ENCODE peak calls at places on chromosomes 3 and 15, in eight cellular contexts. P is fibroblast of lung, T is neural progenitor cell, N is astrocyte of the spinal cord, R is uterus, B is aorta, U is thoracic aorta, K is choroid plexus epithelial cell. W is an unnamed sample.

GRCh38 chr15:72285927-72286516 is 13.7 kb upstream of the PARP6 start:
- DNase-seq in N (peak; percentile 18), U (no peak), B (peak; percentile 54), R (no peak), T (peak; percentile 69), P (peak; percentile 34), K (peak; percentile 44), W (peak; percentile 70)

GRCh38 chr15:80557441-80558234 is 137.5 kb upstream of the ABHD17C start:
- DNase-seq in P (no peak), U (no peak), R (no peak), T (no peak), B (no peak), N (no peak), K (no peak), W (no peak)

GRCh38 chr3:66037330-66037985 is 1.3 kb downstream of the MAGI1 start:
- DNase-seq in N (peak; percentile 38), T (peak; percentile 74), B (peak; percentile 58), U (peak; percentile 33), P (peak; percentile 36), K (peak; percentile 59), R (peak; percentile 28), W (peak; percentile 71)

GRCh38 chr3:101758224-101758623 is 20.8 kb upstream of the NXPE3 start:
- DNase-seq in U (no peak), B (no peak), K (no peak), N (no peak), R (no peak), P (no peak), T (no peak), W (no peak)

GRCh38 chr3:52253314-52254260 is 8.0 kb downstream of the PPM1M start:
- DNase-seq in R (no peak), K (peak; percentile 24), B (peak; percentile 84), T (no peak), P (no peak), N (no peak), U (no peak), W (peak; percentile 85)

GRCh38 chr3:179991104-179991503 is 45.6 kb downstream of the PEX5L start:
- DNase-seq in P (no peak), B (no peak), T (no peak), R (no peak), K (no peak), U (no peak), N (no peak), W (no peak)

GRCh38 chr15:34279341-34279740 is 54.5 kb downstream of the EMC4 start:
- DNase-seq in U (no peak), K (no peak), T (no peak), B (no peak), R (no peak), N (no peak), P (no peak), W (no peak)

GRCh38 chr15:58203537-58203936 is 65.4 kb downstream of the AQP9 start:
- DNase-seq in R (no peak), B (no peak), T (no peak), P (peak; percentile 99), U (no peak), N (peak; percentile 96), K (peak; percentile 94), W (no peak)

GRCh38 chr15:40002295-40002694 is 36.7 kb downstream of the SRP14 start:
- DNase-seq in P (peak; percentile 16), B (no peak), K (peak; percentile 80), R (no peak), N (peak; percentile 23), T (no peak), U (no peak), W (no peak)

GRCh38 chr15:77417642-77418041 is 2.3 kb downstream of the PEAK1 start:
- DNase-seq in U (no peak), N (no peak), T (no peak), R (no peak), P (peak; percentile 27), K (peak; percentile 27), B (no peak), W (no peak)

GRCh38 chr15:88108991-88109390 is 147.5 kb downstream of the NTRK3 start:
- DNase-seq in B (no peak), U (no peak), P (no peak), N (no peak), R (no peak), T (no peak), K (no peak), W (no peak)

GRCh38 chr15:70964058-70964457 is 71.4 kb downstream of the LRRC49 start:
- DNase-seq in T (no peak), P (peak; percentile 62), K (no peak), R (no peak), B (no peak), U (no peak), N (no peak), W (no peak)

GRCh38 chr3:126257174-126257573 is 76.8 kb upstream of the ALDH1L1 start:
- DNase-seq in R (no peak), T (no peak), B (no peak), N (no peak), P (no peak), U (no peak), K (no peak), W (no peak)

GRCh38 chr3:86800116-86800515 is 190.8 kb downstream of the VGLL3 start:
- DNase-seq in T (no peak), N (no peak), U (no peak), P (no peak), B (no peak), K (peak; percentile 11), R (no peak), W (no peak)

GRCh38 chr3:4546346-4547178 is 53.4 kb downstream of the ITPR1 start:
- DNase-seq in U (no peak), B (no peak), R (no peak), N (no peak), P (no peak), K (no peak), T (no peak), W (no peak)

GRCh38 chr15:68503791-68504720 is 72.1 kb upstream of the ITGA11 start:
- DNase-seq in U (no peak), K (peak; percentile 53), P (peak; percentile 37), T (no peak), B (no peak), N (peak; percentile 40), R (no peak), W (no peak)

GRCh38 chr3:146250449-146251382 is at the start of gene PLSCR4:
- DNase-seq in N (peak; percentile 83), P (peak; percentile 82), B (peak; percentile 89), R (peak; percentile 86), K (peak; percentile 86), U (peak; percentile 23), T (peak; percentile 72), W (peak; percentile 67)

GRCh38 chr15:70316059-70316600 is 218.4 kb upstream of the TLE3 start:
- DNase-seq in K (peak; percentile 50), B (no peak), R (peak; percentile 48), P (no peak), T (no peak), U (no peak), N (no peak), W (no peak)

GRCh38 chr15:86489992-86490391 is 410.3 kb downstream of the AGBL1 start:
- DNase-seq in T (no peak), K (no peak), U (no peak), N (no peak), B (no peak), P (no peak), R (no peak), W (no peak)

GRCh38 chr15:31248263-31248662 is 78.4 kb upstream of the KLF13 start:
- DNase-seq in N (no peak), K (no peak), U (no peak), B (no peak), P (no peak), T (no peak), R (no peak), W (no peak)

GRCh38 chr3:61438253-61439115 is 122.9 kb upstream of the PTPRG start:
- DNase-seq in K (peak; percentile 25), P (no peak), N (no peak), R (no peak), U (no peak), B (no peak), T (no peak), W (no peak)

GRCh38 chr15:62164500-62165028 is 521 bp downstream of the C2CD4B start:
- DNase-seq in B (no peak), U (no peak), R (no peak), T (peak; percentile 77), P (no peak), N (no peak), K (no peak), W (peak; percentile 46)
- H3K4me3 ChIP-seq in B (no peak overlapping the region), U (peak overlapping the region; percentile 65), R (peak overlapping the region; percentile 1), T (peak overlapping the region; percentile 53), P (no peak overlapping the region), N (no peak overlapping the region), K (peak overlapping the region; percentile 10), W (peak overlapping the region; percentile 57)

GRCh38 chr15:100901702-100902435 is 17.3 kb upstream of the LRRK1 start:
- DNase-seq in P (no peak), B (no peak), N (no peak), R (peak; percentile 42), U (no peak), T (no peak), K (no peak), W (no peak)
- H3K4me3 ChIP-seq in P (peak overlapping the region; percentile 34), B (no peak overlapping the region), N (no peak overlapping the region), R (peak overlapping the region; percentile 5), U (peak overlapping the region; percentile 66), T (no peak overlapping the region), K (peak overlapping the region; percentile 50), W (peak overlapping the region; percentile 34)

GRCh38 chr3:16308727-16309126 is 43.7 kb downstream of the OXNAD1 start:
- DNase-seq in K (no peak), P (no peak), N (no peak), R (no peak), T (no peak), B (no peak), U (no peak), W (no peak)
- H3K4me3 ChIP-seq in K (no peak overlapping the region), P (no peak overlapping the region), N (no peak overlapping the region), R (no peak overlapping the region), T (no peak overlapping the region), B (no peak overlapping the region), U (no peak overlapping the region), W (no peak overlapping the region)

GRCh38 chr3:77041756-77042155 is 1.9 kb downstream of the ROBO2 start:
- DNase-seq in T (no peak), P (peak; percentile 2), B (no peak), U (no peak), R (no peak), K (no peak), N (no peak), W (no peak)

GRCh38 chr3:77038928-77039605 is 832 bp upstream of the ROBO2 start:
- DNase-seq in K (peak; percentile 34), N (peak; percentile 5), R (peak; percentile 16), P (peak; percentile 44), U (no peak), B (no peak), T (peak; percentile 72), W (no peak)

GRCh38 chr3:77039606-77040553 is at the start of gene ROBO2:
- DNase-seq in N (peak; percentile 22), P (peak; percentile 47), K (peak; percentile 23), R (peak; percentile 30), B (no peak), T (peak; percentile 91), U (no peak), W (peak; percentile 41)

GRCh38 chr3:77041156-77041696 is 1.3 kb downstream of the ROBO2 start:
- DNase-seq in N (no peak), B (no peak), P (no peak), T (peak; percentile 9), R (no peak), K (no peak), U (no peak), W (no peak)

DNA sequence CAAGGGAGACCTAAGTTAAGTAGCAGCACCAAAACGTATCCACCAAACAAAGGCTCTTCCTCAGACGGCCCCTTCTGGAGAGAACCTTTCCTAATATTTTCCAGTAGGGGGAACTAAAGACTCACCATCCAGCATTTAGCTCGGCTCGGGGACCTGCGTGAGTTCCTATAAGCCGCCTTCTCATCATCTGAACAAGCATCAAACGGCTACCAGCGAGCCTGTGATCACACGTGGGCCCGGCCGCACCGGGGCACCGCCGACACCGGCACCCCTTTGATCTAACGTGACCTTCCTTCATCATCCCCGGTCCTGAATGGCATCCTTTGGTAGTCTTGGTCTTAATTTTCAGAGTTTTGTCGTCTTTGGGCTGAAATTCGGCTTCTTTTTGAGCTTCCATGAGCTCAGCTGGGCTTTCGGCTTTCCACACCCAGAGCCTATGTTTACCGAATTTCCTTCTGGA is 1.4 kb upstream of the ROBO2 start:
- DNase-seq in U (no peak), T (peak; percentile 93), R (peak; percentile 55), K (peak; percentile 94), B (peak; percentile 71), N (peak; percentile 88), P (peak; percentile 93), W (peak; percentile 64)
- H3K4me3 ChIP-seq in U (peak overlapping the region; percentile 79), T (peak overlapping the region; percentile 76), R (peak overlapping the region; percentile 48), K (peak overlapping the region; percentile 54), B (peak overlapping the region; percentile 94), N (peak overlapping the region; percentile 42), P (peak overlapping the region; percentile 56), W (peak overlapping the region; percentile 54)

W was measured in lower lobe of right lung.